ENCODE peak calls at places on chromosomes 11 and 22, in ten cellular contexts. Z is CD8-positive, alpha-beta T cell; A is CD8-positive, alpha-beta memory T cell; V is gastrocnemius medialis; I is endodermal cell; U is sigmoid colon; D is upper lobe of right lung; L is ovary; B is substantia nigra; M is CD4-positive, alpha-beta T cell. F is an unnamed sample.

GRCh38 chr22:25027959-25028840 is 75.7 kb downstream of the KIAA1671 start:
- DNase-seq in A (no peak), D (peak; percentile 64), Z (no peak), L (peak; percentile 60), U (no peak), B (no peak), I (peak; percentile 92), V (no peak), M (no peak), F (no peak)

GRCh38 chr11:26842458-26842841 is 120.6 kb upstream of the SLC5A12 start:
- DNase-seq in D (no peak), B (no peak), Z (no peak), V (no peak), A (no peak), L (no peak), I (no peak), U (peak; percentile 63), M (no peak), F (no peak)

GRCh38 chr11:119093951-119094815 is 7.5 kb downstream of the DPAGT1 start:
- DNase-seq in Z (peak; percentile 48), D (peak; percentile 77), M (no peak), V (no peak), L (peak; percentile 56), U (no peak), A (peak; percentile 72), I (peak; percentile 64), B (no peak), F (no peak)

GRCh38 chr22:49883294-49883640 is 29.6 kb downstream of the ZBED4 start:
- DNase-seq in A (no peak), V (no peak), I (no peak), D (no peak), M (no peak), U (no peak), L (no peak), Z (no peak), B (no peak), F (no peak)

GRCh38 chr11:112100457-112100856 is 13.8 kb downstream of the SDHD start:
- DNase-seq in Z (no peak), L (no peak), V (no peak), I (no peak), A (no peak), U (no peak), D (no peak), M (no peak), B (no peak), F (no peak)

GRCh38 chr11:64225608-64226506 is at the start of the genes NUDT22 and TRPT1:
- DNase-seq in A (peak; percentile 93), Z (peak; percentile 94), L (peak; percentile 92), M (peak; percentile 85), I (peak; percentile 97), V (peak; percentile 85), B (peak; percentile 91), D (peak; percentile 96), U (peak; percentile 96), F (peak; percentile 94)

GRCh38 chr11:40567392-40567791 is 892.1 kb downstream of the LRRC4C start:
- DNase-seq in L (no peak), V (no peak), Z (no peak), B (no peak), I (no peak), D (no peak), M (no peak), A (no peak), U (no peak), F (no peak)

GRCh38 chr22:50207383-50208031 is 6.7 kb downstream of the SELENOO start:
- DNase-seq in A (no peak), B (no peak), U (no peak), M (no peak), V (no peak), Z (no peak), D (no peak), I (no peak), L (no peak), F (no peak)

GRCh38 chr22:20946080-20946986 is 20.7 kb upstream of the AIFM3 start:
- DNase-seq in D (no peak), A (no peak), I (no peak), Z (no peak), M (no peak), V (no peak), U (peak; percentile 20), B (no peak), L (no peak), F (no peak)

GRCh38 chr11:67307545-67308001 is 4.2 kb downstream of the SSH3 start:
- DNase-seq in Z (no peak), A (no peak), M (no peak), U (no peak), B (no peak), I (peak; percentile 31), V (no peak), D (peak; percentile 56), L (no peak), F (no peak)

DNA sequence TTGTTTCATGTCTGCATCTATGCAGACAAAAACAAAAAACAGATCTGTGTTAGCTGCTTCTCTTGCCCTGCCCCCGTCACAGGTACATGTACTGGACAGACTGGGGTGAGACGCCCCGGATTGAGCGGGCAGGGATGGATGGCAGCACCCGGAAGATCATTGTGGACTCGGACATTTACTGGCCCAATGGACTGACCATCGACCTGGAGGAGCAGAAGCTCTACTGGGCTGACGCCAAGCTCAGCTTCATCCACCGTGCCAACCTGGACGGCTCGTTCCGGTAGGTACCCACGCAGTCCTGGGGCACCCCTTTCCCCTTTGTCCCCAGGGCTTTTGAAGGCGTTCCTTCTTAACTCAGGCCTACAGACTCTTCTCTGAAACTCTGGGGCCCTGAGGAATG is 45.2 kb downstream of the LRP5 start:
- DNase-seq in D (no peak), A (no peak), I (no peak), Z (no peak), L (no peak), U (no peak), V (no peak), B (no peak), M (no peak), F (no peak)
- H3K27ac ChIP-seq in D (no peak overlapping the region), A (no peak overlapping the region), I (no peak overlapping the region), Z (no peak overlapping the region), L (no peak overlapping the region), U (peak overlapping the region; percentile 96), V (no peak overlapping the region), B (no peak overlapping the region), M (no peak overlapping the region), F (no peak overlapping the region)

GRCh38 chr11:57776577-57776976 is 15.0 kb downstream of the CTNND1 start:
- DNase-seq in M (no peak), L (no peak), U (no peak), A (no peak), I (no peak), B (no peak), V (no peak), D (no peak), Z (no peak), F (no peak)

GRCh38 chr11:57776101-57776511 is 14.5 kb downstream of the CTNND1 start:
- DNase-seq in B (no peak), V (no peak), M (no peak), Z (no peak), D (no peak), U (no peak), A (no peak), L (no peak), I (peak; percentile 76), F (peak; percentile 68)

GRCh38 chr11:57779275-57779674 is 17.7 kb downstream of the CTNND1 start:
- DNase-seq in Z (no peak), V (no peak), U (no peak), B (peak; percentile 23), L (no peak), I (peak; percentile 81), A (no peak), D (no peak), M (no peak), F (peak; percentile 70)

GRCh38 chr11:57778318-57779037 is 16.9 kb downstream of the CTNND1 start:
- DNase-seq in D (peak; percentile 92), M (no peak), L (peak; percentile 92), V (peak; percentile 28), U (peak; percentile 94), A (no peak), Z (no peak), B (peak; percentile 41), I (peak; percentile 94), F (peak; percentile 98)

GRCh38 chr11:57777969-57778317 is 16.3 kb downstream of the CTNND1 start:
- DNase-seq in B (no peak), A (no peak), I (peak; percentile 63), Z (no peak), V (no peak), D (no peak), L (no peak), U (no peak), M (no peak), F (no peak)
- H3K27ac ChIP-seq in B (peak overlapping the region; percentile 79), A (no peak overlapping the region), I (peak overlapping the region; percentile 98), Z (no peak overlapping the region), V (peak overlapping the region; percentile 71), D (peak overlapping the region; percentile 89), L (no peak overlapping the region), U (peak overlapping the region; percentile 83), M (no peak overlapping the region), F (peak overlapping the region; percentile 89)

GRCh38 chr11:92751594-92751993 is 217.9 kb upstream of the MTNR1B start:
- DNase-seq in U (no peak), Z (no peak), L (no peak), V (no peak), A (no peak), B (no peak), I (no peak), D (no peak), M (no peak), F (no peak)

GRCh38 chr11:92758216-92758615 is 211.2 kb upstream of the MTNR1B start:
- DNase-seq in Z (no peak), I (no peak), V (no peak), A (no peak), D (no peak), U (no peak), B (no peak), L (no peak), M (no peak), F (no peak)

GRCh38 chr11:92750794-92751193 is 218.7 kb upstream of the MTNR1B start:
- DNase-seq in A (no peak), Z (no peak), I (no peak), D (no peak), B (no peak), U (no peak), M (no peak), L (no peak), V (no peak), F (no peak)

GRCh38 chr11:92752122-92752521 is 217.3 kb upstream of the MTNR1B start:
- DNase-seq in A (no peak), V (no peak), L (no peak), I (no peak), Z (no peak), U (no peak), B (no peak), M (no peak), D (no peak), F (no peak)

DNA sequence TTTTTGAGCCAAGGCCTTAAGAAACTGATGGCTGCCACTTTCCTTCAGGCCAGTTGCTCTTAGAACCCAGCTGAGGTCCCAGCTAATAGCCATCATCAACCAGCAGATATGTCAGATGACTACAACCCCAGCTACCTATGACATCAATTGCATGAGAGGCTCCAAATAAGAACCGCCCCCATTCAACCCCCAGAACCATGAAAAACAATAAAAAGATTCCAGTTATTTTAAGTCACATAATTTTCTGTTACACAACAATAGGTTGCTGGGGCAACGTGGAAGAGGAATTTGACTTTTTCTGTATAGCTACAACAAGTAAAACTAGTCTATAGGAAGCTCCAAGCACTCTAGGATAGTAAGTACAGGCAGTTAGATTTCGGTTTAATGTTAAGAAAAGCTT is 216.3 kb upstream of the MTNR1B start:
- DNase-seq in U (no peak), Z (no peak), V (no peak), D (no peak), L (no peak), I (no peak), B (no peak), A (no peak), M (no peak), F (no peak)
- H3K27ac ChIP-seq in U (no peak overlapping the region), Z (no peak overlapping the region), V (no peak overlapping the region), D (no peak overlapping the region), L (no peak overlapping the region), I (no peak overlapping the region), B (no peak overlapping the region), A (no peak overlapping the region), M (no peak overlapping the region), F (no peak overlapping the region)

GRCh38 chr11:68947151-68947550 is 33.6 kb downstream of the MRGPRD start:
- DNase-seq in U (no peak), B (no peak), V (no peak), L (no peak), D (no peak), I (no peak), A (no peak), Z (no peak), M (no peak), F (no peak)
- H3K27ac ChIP-seq in U (peak overlapping the region; percentile 94), B (no peak overlapping the region), V (no peak overlapping the region), L (no peak overlapping the region), D (no peak overlapping the region), I (no peak overlapping the region), A (no peak overlapping the region), Z (no peak overlapping the region), M (no peak overlapping the region), F (no peak overlapping the region)

F was measured in SJSA1.